ENCODE peak calls at places on chromosomes 3 and 15, in seven cellular contexts. Y is posterior cingulate gyrus, O is NCI-H1105 treated with DMSO at 0.1 percent for 48 hours, A is memory B cell, H is EL, C is pulmonary artery endothelial cell, R is left lung. D is an unnamed sample.

GRCh38 chr3:112979244-112979832 is 4.4 kb upstream of the CD200R1 start:
- DNase-seq in Y (no peak), O (peak), A (peak), H (peak), C (no peak), R (no peak), D (peak)

GRCh38 chr3:189641776-189642175 is 10.6 kb downstream of the TP63 start:
- DNase-seq in Y (no peak), O (no peak), A (no peak), H (no peak), C (no peak), R (no peak), D (no peak)

GRCh38 chr15:27238209-27238608 is 267.2 kb downstream of the GABRG3 start:
- DNase-seq in Y (no peak), O (no peak), A (no peak), H (no peak), C (no peak), R (no peak), D (no peak)

GRCh38 chr15:27958911-27959598 is 140.1 kb downstream of the OCA2 start:
- DNase-seq in Y (no peak), O (no peak), A (no peak), H (no peak), C (no peak), R (no peak), D (no peak)

GRCh38 chr3:126545544-126545943 is 13.2 kb downstream of the C3orf22 start:
- DNase-seq in Y (peak), O (no peak), A (no peak), H (no peak), C (no peak), R (peak), D (no peak)

GRCh38 chr3:10334042-10334441 is 13.1 kb upstream of the SEC13 start:
- DNase-seq in Y (no peak), O (no peak), A (no peak), H (no peak), C (no peak), R (no peak), D (no peak)

GRCh38 chr15:43998607-43999006 is 171.8 kb downstream of the WDR76 start:
- DNase-seq in Y (no peak), O (no peak), A (no peak), H (no peak), C (peak), R (no peak), D (peak)

GRCh38 chr3:3134750-3135448 is 8.2 kb downstream of the TRNT1 start:
- DNase-seq in Y (no peak), O (no peak), A (no peak), H (peak), C (no peak), R (no peak), D (peak)

GRCh38 chr3:20023663-20024417 is 11.8 kb upstream of the PP2D1 start:
- DNase-seq in Y (peak), O (no peak), A (no peak), H (no peak), C (no peak), R (no peak), D (no peak)

GRCh38 chr3:60000311-60001105 is 950.7 kb upstream of the CFAP20DC start:
- DNase-seq in Y (no peak), O (no peak), A (no peak), H (no peak), C (no peak), R (no peak), D (no peak)

GRCh38 chr3:157136647-157137387 is 23.1 kb downstream of the CCNL1 start:
- DNase-seq in Y (no peak), O (peak), A (no peak), H (no peak), C (no peak), R (no peak), D (peak)

GRCh38 chr15:67829647-67830504 is 4.6 kb downstream of the SKOR1 start:
- DNase-seq in Y (no peak), O (no peak), A (no peak), H (no peak), C (no peak), R (no peak), D (no peak)

GRCh38 chr3:195204360-195205166 is 66.4 kb downstream of the XXYLT1 start:
- DNase-seq in Y (no peak), O (peak), A (no peak), H (no peak), C (no peak), R (peak), D (no peak)

GRCh38 chr15:25784141-25784540 is 79.0 kb downstream of the ATP10A start:
- DNase-seq in Y (no peak), O (no peak), A (no peak), H (no peak), C (no peak), R (no peak), D (no peak)

GRCh38 chr15:59369597-59369996 is 3.1 kb downstream of the MYO1E start:
- DNase-seq in Y (no peak), O (no peak), A (no peak), H (peak), C (no peak), R (no peak), D (no peak)

GRCh38 chr3:34782876-34783275 is 856.4 kb upstream of the ARPP21 start:
- DNase-seq in Y (no peak), O (no peak), A (no peak), H (no peak), C (no peak), R (no peak), D (no peak)

GRCh38 chr3:126538316-126538715 is 14.4 kb downstream of the CHST13 start:
- DNase-seq in Y (peak), O (no peak), A (no peak), H (no peak), C (no peak), R (peak), D (no peak)

GRCh38 chr3:122857019-122857418 is 62.1 kb downstream of the SLC49A4 start:
- DNase-seq in Y (no peak), O (no peak), A (no peak), H (peak), C (no peak), R (no peak), D (peak)

GRCh38 chr3:187025254-187025655 is 94.9 kb downstream of the ST6GAL1 start:
- DNase-seq in Y (no peak), O (no peak), A (no peak), H (no peak), C (no peak), R (no peak), D (no peak)

GRCh38 chr3:197103766-197104165 is 74.1 kb upstream of the MELTF start:
- DNase-seq in Y (no peak), O (no peak), A (no peak), H (peak), C (no peak), R (no peak), D (peak)